ENCODE peak calls at places on chromosomes 11 and 22, in ten cellular contexts. T, I, Z, U, A, S, V, Y, D and B are unnamed samples.

GRCh38 chr11:103358251-103358650 is 249.0 kb downstream of the DYNC2H1 start:
- DNase-seq in T (no peak), I (no peak), Z (no peak), U (peak; percentile 72), A (peak; percentile 78), S (no peak), V (no peak), Y (peak; percentile 72), D (no peak), B (no peak)

GRCh38 chr11:68969386-68969785 is 11.4 kb downstream of the MRGPRD start:
- DNase-seq in T (no peak), I (no peak), Z (no peak), U (no peak), A (no peak), S (no peak), V (no peak), Y (no peak), D (peak; percentile 22), B (peak; percentile 62)

GRCh38 chr11:2812371-2812991 is 73.1 kb downstream of the CDKN1C start:
- DNase-seq in T (no peak), I (no peak), Z (no peak), U (no peak), A (no peak), S (no peak), V (no peak), Y (no peak), D (peak; percentile 86), B (no peak)

GRCh38 chr11:69500285-69501120 is 19.0 kb downstream of the LINC01488 start:
- DNase-seq in T (no peak), I (no peak), Z (no peak), U (no peak), A (peak; percentile 21), S (no peak), V (no peak), Y (no peak), D (no peak), B (peak; percentile 57)

GRCh38 chr22:22316589-22316988 is 72.0 kb downstream of the VPREB1 start:
- DNase-seq in T (no peak), I (no peak), Z (no peak), U (no peak), A (no peak), S (no peak), V (no peak), Y (no peak), D (no peak), B (no peak)

GRCh38 chr11:61913699-61914395 is 3.5 kb downstream of the RAB3IL1 start:
- DNase-seq in T (peak; percentile 5), I (no peak), Z (no peak), U (no peak), A (no peak), S (no peak), V (no peak), Y (no peak), D (no peak), B (peak; percentile 70)

GRCh38 chr22:38860291-38861169 is 11.5 kb downstream of the CBX6 start:
- DNase-seq in T (no peak), I (no peak), Z (no peak), U (no peak), A (no peak), S (no peak), V (no peak), Y (no peak), D (peak; percentile 42), B (no peak)

GRCh38 chr11:3867209-3868071 is 12.0 kb downstream of the STIM1 start:
- DNase-seq in T (no peak), I (no peak), Z (no peak), U (no peak), A (peak; percentile 12), S (no peak), V (no peak), Y (peak; percentile 30), D (peak; percentile 51), B (no peak)

GRCh38 chr22:46738642-46738960 is 549 bp upstream of the CERK start:
- DNase-seq in T (no peak), I (no peak), Z (no peak), U (no peak), A (no peak), S (no peak), V (no peak), Y (no peak), D (no peak), B (no peak)

GRCh38 chr11:18379201-18379600 is 15.2 kb upstream of the LDHA start:
- DNase-seq in T (no peak), I (no peak), Z (no peak), U (no peak), A (no peak), S (no peak), V (no peak), Y (no peak), D (no peak), B (no peak)

GRCh38 chr11:10139656-10140055 is 154.4 kb downstream of the SBF2 start:
- DNase-seq in T (no peak), I (no peak), Z (no peak), U (no peak), A (peak; percentile 91), S (no peak), V (peak; percentile 75), Y (peak; percentile 81), D (no peak), B (no peak)

GRCh38 chr11:126318642-126319373 is 14.9 kb downstream of the DCPS start:
- DNase-seq in T (no peak), I (no peak), Z (no peak), U (no peak), A (peak; percentile 97), S (no peak), V (peak; percentile 94), Y (peak; percentile 98), D (peak; percentile 43), B (no peak)

GRCh38 chr11:6531267-6531752 is 34.2 kb downstream of the DNHD1 start:
- DNase-seq in T (peak; percentile 48), I (no peak), Z (no peak), U (peak; percentile 71), A (peak; percentile 16), S (peak; percentile 7), V (peak; percentile 24), Y (peak; percentile 61), D (no peak), B (no peak)

GRCh38 chr11:74936087-74936486 is 12.8 kb downstream of the XRRA1 start:
- DNase-seq in T (no peak), I (no peak), Z (no peak), U (no peak), A (no peak), S (no peak), V (no peak), Y (no peak), D (no peak), B (no peak)